ENCODE peak calls at places on chromosomes 12 and 14, in six cellular contexts. X is heart left ventricle, R is left lung, I is neural crest cell, S is progenitor cell of endocrine pancreas, M is fibroblast of pulmonary artery. F is an unnamed sample.
A peak's percentile ranks its signal among the peaks of the same experiment; 100 is the strongest.

GRCh38 chr14:104316121-104316722 is 177.8 kb downstream of the KIF26A start:
- DNase-seq in X (no peak), R (no peak), I (no peak), S (no peak), M (no peak), F (no peak)

GRCh38 chr12:15633201-15633600 is 156.0 kb downstream of the EPS8 start:
- DNase-seq in X (no peak), R (no peak), I (no peak), S (no peak), M (peak; percentile 49), F (no peak)

GRCh38 chr14:104267895-104268294 is 129.5 kb downstream of the KIF26A start:
- DNase-seq in X (peak; percentile 21), R (no peak), I (no peak), S (no peak), M (no peak), F (no peak)

GRCh38 chr14:94601961-94602391 is 10.2 kb upstream of the SERPINA3 start:
- DNase-seq in X (peak; percentile 53), R (peak; percentile 75), I (no peak), S (no peak), M (peak; percentile 96), F (no peak)

GRCh38 chr12:57904848-57905811 is 36.2 kb upstream of the ATP23 start:
- DNase-seq in X (peak; percentile 84), R (peak; percentile 82), I (peak; percentile 90), S (peak; percentile 74), M (peak; percentile 93), F (peak; percentile 91)

GRCh38 chr12:104578453-104578852 is 121.7 kb downstream of the CHST11 start:
- DNase-seq in X (no peak), R (no peak), I (no peak), S (no peak), M (peak; percentile 55), F (no peak)

GRCh38 chr12:40393031-40393430 is 168.2 kb downstream of the LRRK2 start:
- DNase-seq in X (no peak), R (no peak), I (no peak), S (no peak), M (no peak), F (no peak)

GRCh38 chr12:21438643-21439042 is 1.2 kb downstream of the PYROXD1 start:
- DNase-seq in X (no peak), R (no peak), I (no peak), S (no peak), M (peak; percentile 8), F (no peak)

GRCh38 chr14:70188292-70188607 is 501 bp downstream of the SLC8A3 start:
- DNase-seq in X (no peak), R (no peak), I (peak; percentile 6), S (no peak), M (no peak), F (peak; percentile 62)

GRCh38 chr12:15469342-15469741 is 147.0 kb downstream of the PTPRO start:
- DNase-seq in X (no peak), R (no peak), I (no peak), S (no peak), M (no peak), F (no peak)

GRCh38 chr12:124927325-124928094 is 13.1 kb upstream of the UBC start:
- DNase-seq in X (peak; percentile 91), R (peak; percentile 91), I (peak; percentile 98), S (peak; percentile 95), M (peak; percentile 88), F (peak; percentile 96)

GRCh38 chr12:79360936-79361335 is 329.8 kb downstream of the PAWR start:
- DNase-seq in X (no peak), R (no peak), I (no peak), S (no peak), M (no peak), F (no peak)

GRCh38 chr12:57110189-57111045 is 745 bp downstream of the STAT6 start:
- DNase-seq in X (peak; percentile 81), R (peak; percentile 79), I (peak; percentile 67), S (peak; percentile 42), M (no peak), F (peak; percentile 90)

GRCh38 chr12:115135800-115136211 is 451.8 kb upstream of the TBX3 start:
- DNase-seq in X (peak; percentile 35), R (peak; percentile 32), I (no peak), S (no peak), M (peak; percentile 90), F (no peak)

GRCh38 chr14:51780006-51780692 is 80.3 kb upstream of the GNG2 start:
- DNase-seq in X (peak; percentile 68), R (peak; percentile 53), I (peak; percentile 70), S (peak; percentile 57), M (peak; percentile 72), F (peak; percentile 88)

GRCh38 chr14:62001988-62002387 is 239.8 kb downstream of the SNAPC1 start:
- DNase-seq in X (no peak), R (no peak), I (no peak), S (no peak), M (no peak), F (no peak)

GRCh38 chr12:11875414-11875935 is 195.3 kb upstream of the BCL2L14 start:
- DNase-seq in X (no peak), R (no peak), I (no peak), S (no peak), M (peak; percentile 11), F (peak; percentile 64)

GRCh38 chr14:71414631-71415403 is 507.6 kb downstream of the PCNX1 start:
- DNase-seq in X (no peak), R (no peak), I (no peak), S (no peak), M (no peak), F (no peak)

GRCh38 chr12:41100572-41100971 is 87.5 kb upstream of the PDZRN4 start:
- DNase-seq in X (no peak), R (no peak), I (no peak), S (no peak), M (no peak), F (no peak)

GRCh38 chr12:24416423-24417109 is 467.1 kb upstream of the SOX5 start:
- DNase-seq in X (no peak), R (no peak), I (no peak), S (no peak), M (no peak), F (no peak)

GRCh38 chr12:49108958-49109404 is 1.7 kb downstream of the LMBR1L start:
- DNase-seq in X (peak; percentile 64), R (peak; percentile 73), I (no peak), S (no peak), M (peak; percentile 77), F (no peak)

GRCh38 chr14:73753043-73753886 is 39.1 kb upstream of the PNMA1 start:
- DNase-seq in X (peak; percentile 55), R (no peak), I (no peak), S (no peak), M (peak; percentile 65), F (peak; percentile 66)

GRCh38 chr14:73751157-73751691 is 37.0 kb upstream of the PNMA1 start:
- DNase-seq in X (no peak), R (no peak), I (no peak), S (no peak), M (no peak), F (no peak)

GRCh38 chr14:73750161-73750901 is 36.1 kb upstream of the PNMA1 start:
- DNase-seq in X (no peak), R (no peak), I (no peak), S (no peak), M (no peak), F (no peak)

GRCh38 chr14:73753887-73754880 is 40.0 kb upstream of the PNMA1 start:
- DNase-seq in X (no peak), R (no peak), I (no peak), S (no peak), M (no peak), F (peak; percentile 80)

DNA sequence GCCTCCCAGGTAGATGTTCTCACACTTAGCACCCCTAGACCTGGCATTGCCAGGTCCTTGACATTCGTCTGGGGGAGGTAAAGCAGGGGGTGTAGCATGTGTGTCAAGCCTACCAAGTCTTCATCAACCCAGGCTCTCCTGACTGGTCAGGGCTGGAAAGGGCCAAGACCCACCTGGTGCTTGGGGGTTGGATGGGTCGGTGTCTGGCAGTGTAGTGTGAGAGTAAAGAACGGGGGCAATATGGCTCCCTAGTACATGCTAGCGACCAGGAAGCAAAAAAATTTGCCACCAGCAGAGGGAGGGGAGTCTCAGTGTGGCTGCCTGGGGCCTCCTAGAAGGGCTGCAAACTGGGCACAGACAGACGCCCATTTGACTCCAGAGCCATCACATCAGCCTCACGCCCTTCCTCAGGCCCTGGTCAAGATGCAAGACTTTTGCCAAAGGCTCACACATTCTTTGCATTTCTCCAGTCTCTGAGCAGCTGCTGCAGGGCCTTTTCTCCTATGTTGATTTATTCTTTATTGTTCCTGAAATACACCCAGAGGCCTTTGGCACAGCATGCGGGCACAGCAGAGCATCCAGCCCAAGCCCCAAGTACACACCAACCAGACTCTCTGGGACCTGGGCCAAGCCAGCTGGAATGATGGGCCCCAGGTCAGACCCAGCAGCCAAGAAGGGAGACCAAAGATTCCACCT is 38.3 kb upstream of the PNMA1 start:
- DNase-seq in X (peak; percentile 80), R (no peak), I (no peak), S (no peak), M (peak; percentile 73), F (peak; percentile 58)
- TF ChIP-seq CTCF in X (peak; percentile 27), R (peak; percentile 11), I (peak; percentile 41), S (peak; percentile 24), M (peak; percentile 36), F (peak; percentile 50)

DNA sequence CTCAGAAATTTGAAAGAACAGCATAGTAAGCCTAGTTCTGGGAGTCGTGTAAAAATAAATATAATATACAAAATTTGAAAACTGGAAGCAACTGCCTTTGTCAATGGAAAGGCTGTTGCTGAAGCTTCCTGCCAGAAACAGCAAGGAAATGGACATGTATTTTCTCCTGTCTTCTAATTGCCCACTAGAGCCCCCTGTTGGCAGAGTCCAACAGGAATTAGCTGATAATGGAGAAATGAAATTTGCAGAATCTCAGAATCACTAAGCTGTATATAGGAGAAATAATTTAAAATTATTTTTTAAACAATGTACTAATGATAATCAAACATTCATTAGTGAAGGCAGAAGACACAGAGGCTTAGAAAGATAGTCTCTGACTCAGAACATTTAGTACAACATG is 414.8 kb downstream of the SLC6A15 start:
- DNase-seq in X (no peak), R (no peak), I (no peak), S (no peak), M (peak; percentile 28), F (peak; percentile 35)
- TF ChIP-seq CTCF in X (no peak), R (no peak), I (no peak), S (peak; percentile 34), M (peak; percentile 54), F (peak; percentile 44)

GRCh38 chr12:8912910-8913309 is 1.4 kb upstream of the PHC1 start:
- DNase-seq in X (no peak), R (no peak), I (peak; percentile 11), S (no peak), M (no peak), F (peak; percentile 12)
- TF ChIP-seq CTCF in X (peak; percentile 17), R (no peak), I (peak; percentile 68), S (peak; percentile 56), M (no peak), F (peak; percentile 41)

DNA sequence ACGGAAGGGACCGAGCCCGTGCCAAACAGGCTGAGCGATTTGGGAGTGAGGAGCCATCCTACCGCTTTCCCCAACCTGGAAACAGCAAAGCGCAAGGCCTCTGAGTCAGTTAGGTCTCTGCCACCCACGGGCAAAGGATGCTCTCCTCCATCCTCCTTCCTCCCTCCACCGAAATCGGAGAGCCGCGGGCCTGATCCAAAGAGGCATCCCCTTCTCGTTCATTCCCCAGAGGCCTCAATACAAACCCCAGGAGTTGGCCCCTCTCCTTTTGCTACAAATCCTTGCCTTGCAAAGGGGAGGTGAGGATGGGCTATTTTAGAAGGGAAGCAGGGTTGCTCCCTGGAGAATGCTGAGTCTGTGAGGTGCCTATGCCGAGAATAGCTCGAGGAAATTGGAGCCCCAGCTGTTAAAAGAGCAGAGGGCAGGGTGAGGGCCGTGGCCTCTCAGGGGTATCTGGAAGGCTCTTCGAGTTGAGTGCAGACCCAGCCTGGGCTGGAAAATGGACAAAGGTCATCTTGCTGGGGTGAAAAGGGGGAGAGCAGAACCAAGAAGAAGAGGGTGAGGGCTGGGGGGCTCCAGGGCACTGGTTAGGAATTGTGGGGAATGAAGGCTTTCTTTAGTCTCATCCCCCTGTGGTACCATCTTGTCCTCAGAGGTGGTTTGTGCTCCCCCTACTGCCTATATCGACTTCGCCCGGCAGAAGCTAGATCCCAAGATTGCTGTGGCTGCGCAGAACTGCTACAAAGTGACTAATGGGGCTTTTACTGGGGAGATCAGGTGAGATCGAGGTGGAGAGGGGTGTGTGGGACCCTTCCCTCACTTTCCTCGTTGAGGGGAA is 1.1 kb downstream of the TPI1 start:
- DNase-seq in X (no peak), R (no peak), I (no peak), S (no peak), M (no peak), F (peak; percentile 23)
- TF ChIP-seq CTCF in X (no peak), R (no peak), I (no peak), S (no peak), M (peak; percentile 21), F (no peak)